ENCODE peak calls at places on chromosomes 3 and 15, in five cellular contexts. K, Z, P, C and Y are unnamed samples.

GRCh38 chr3:12451481-12451880 is 32.8 kb upstream of the TSEN2 start:
- DNase-seq in K (no peak), Z (no peak), C (no peak), P (no peak), Y (no peak)

GRCh38 chr3:141051641-141052569 is 758 bp downstream of the SPSB4 start:
- DNase-seq in K (no peak), P (no peak), Z (no peak), C (peak; percentile 2), Y (no peak)

GRCh38 chr15:58224068-58224467 is 85.9 kb downstream of the AQP9 start:
- DNase-seq in K (no peak), Z (no peak), C (no peak), P (no peak), Y (peak; percentile 41)

GRCh38 chr3:32817561-32818430 is at the start of gene TRIM71:
- DNase-seq in C (no peak), K (no peak), P (no peak), Z (no peak), Y (no peak)

GRCh38 chr15:51004103-51004536 is 90.6 kb downstream of the TNFAIP8L3 start:
- DNase-seq in Z (no peak), K (no peak), P (no peak), C (peak; percentile 57), Y (peak; percentile 54)

GRCh38 chr3:54760226-54760625 is 167.6 kb downstream of the LRTM1 start:
- DNase-seq in Z (no peak), P (no peak), K (no peak), C (peak; percentile 40), Y (no peak)

GRCh38 chr15:29569533-29570092 is 252.7 kb downstream of the TJP1 start:
- DNase-seq in P (no peak), C (no peak), Z (no peak), K (no peak), Y (no peak)

GRCh38 chr3:14725564-14726420 is 50.9 kb downstream of the C3orf20 start:
- DNase-seq in C (peak; percentile 68), K (no peak), P (peak; percentile 41), Z (no peak), Y (peak; percentile 30)

GRCh38 chr3:13058346-13059120 is 14.7 kb downstream of the IQSEC1 start:
- DNase-seq in K (no peak), C (no peak), P (no peak), Z (no peak), Y (no peak)

DNA sequence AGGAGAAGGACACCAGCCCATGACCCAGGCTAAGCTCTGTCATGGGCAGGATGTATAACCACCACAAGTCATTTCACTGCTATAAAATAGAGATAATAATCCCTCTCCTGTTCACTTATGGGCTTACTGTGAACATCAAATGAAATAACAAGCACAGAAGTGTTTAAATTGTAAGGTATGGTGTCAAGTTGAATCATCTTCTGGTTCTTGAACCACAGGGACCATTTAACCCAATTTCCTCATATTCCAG is 44.3 kb upstream of the TLE3 start:
- DNase-seq in P (no peak), C (no peak), Z (no peak), K (no peak), Y (no peak)
- H3K27me3 ChIP-seq in P (no peaks in the 10 kb centered on the region), C (peaks cover 31% of the 10 kb centered on the region), Z (no peaks in the 10 kb centered on the region), K (no peaks in the 10 kb centered on the region), Y (peaks cover 39% of the 10 kb centered on the region)

GRCh38 chr3:45887285-45887684 is 942 bp downstream of the CCR9 start:
- DNase-seq in C (peak; percentile 12), P (no peak), K (no peak), Z (no peak), Y (no peak)
- H3K27me3 ChIP-seq in C (peaks cover 34% of the 10 kb centered on the region), P (no peaks in the 10 kb centered on the region), K (no peaks in the 10 kb centered on the region), Z (peaks cover 7% of the 10 kb centered on the region), Y (peaks cover 12% of the 10 kb centered on the region)

GRCh38 chr15:91113036-91113435 is 13.0 kb downstream of the SV2B start:
- DNase-seq in C (no peak), Z (no peak), P (no peak), K (no peak), Y (no peak)
- H3K27me3 ChIP-seq in C (peaks cover under 1% of the 10 kb centered on the region), Z (no peaks in the 10 kb centered on the region), P (peaks cover 3% of the 10 kb centered on the region), K (peaks cover 46% of the 10 kb centered on the region), Y (peaks cover 2% of the 10 kb centered on the region)

GRCh38 chr3:170636609-170637008 is 50.7 kb upstream of the SLC7A14 start:
- DNase-seq in C (no peak), K (no peak), P (no peak), Z (no peak), Y (no peak)

GRCh38 chr3:170641510-170642236 is 55.8 kb upstream of the SLC7A14 start:
- DNase-seq in Z (no peak), P (no peak), C (peak; percentile 46), K (no peak), Y (no peak)

GRCh38 chr3:170640737-170641171 is 54.9 kb upstream of the SLC7A14 start:
- DNase-seq in K (no peak), Z (no peak), C (no peak), P (no peak), Y (no peak)

GRCh38 chr3:170637321-170637720 is 51.4 kb upstream of the SLC7A14 start:
- DNase-seq in C (no peak), Z (no peak), K (no peak), P (no peak), Y (no peak)

DNA sequence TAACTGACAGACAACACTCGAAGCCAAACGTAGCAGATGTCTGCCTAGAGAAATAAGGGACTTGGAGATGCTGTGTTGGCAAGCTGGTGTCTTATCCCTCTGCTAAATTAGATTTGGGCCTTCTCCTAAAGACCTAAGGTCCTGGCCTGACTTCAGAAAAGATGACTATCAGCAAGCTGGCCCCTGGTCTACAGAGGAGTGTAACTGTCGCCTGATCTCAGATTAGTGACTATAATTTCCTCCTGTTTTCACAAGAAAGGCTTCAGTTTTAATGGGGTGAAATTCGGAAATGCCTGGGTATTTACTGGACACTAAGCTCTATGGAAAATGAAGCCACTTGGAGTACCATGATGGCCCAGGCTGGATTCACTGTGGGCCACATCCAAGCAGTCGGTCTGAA is 53.1 kb upstream of the SLC7A14 start:
- DNase-seq in Z (no peak), K (no peak), P (no peak), C (no peak), Y (no peak)
- H3K27me3 ChIP-seq in Z (no peaks in the 10 kb centered on the region), K (no peaks in the 10 kb centered on the region), P (no peaks in the 10 kb centered on the region), C (peaks cover 3% of the 10 kb centered on the region), Y (no peaks in the 10 kb centered on the region)

GRCh38 chr3:51817375-51817774 is 38.3 kb upstream of the IQCF6 start:
- DNase-seq in Z (no peak), P (no peak), K (no peak), C (no peak), Y (no peak)

GRCh38 chr3:51815614-51816013 is 36.6 kb upstream of the IQCF6 start:
- DNase-seq in C (no peak), P (no peak), Z (no peak), K (no peak), Y (no peak)

GRCh38 chr3:51819151-51819550 is 40.1 kb upstream of the IQCF6 start:
- DNase-seq in Z (no peak), K (no peak), C (no peak), P (no peak), Y (no peak)

GRCh38 chr3:51814034-51814433 is 35.0 kb upstream of the IQCF6 start:
- DNase-seq in K (no peak), P (no peak), Z (no peak), C (no peak), Y (no peak)

DNA sequence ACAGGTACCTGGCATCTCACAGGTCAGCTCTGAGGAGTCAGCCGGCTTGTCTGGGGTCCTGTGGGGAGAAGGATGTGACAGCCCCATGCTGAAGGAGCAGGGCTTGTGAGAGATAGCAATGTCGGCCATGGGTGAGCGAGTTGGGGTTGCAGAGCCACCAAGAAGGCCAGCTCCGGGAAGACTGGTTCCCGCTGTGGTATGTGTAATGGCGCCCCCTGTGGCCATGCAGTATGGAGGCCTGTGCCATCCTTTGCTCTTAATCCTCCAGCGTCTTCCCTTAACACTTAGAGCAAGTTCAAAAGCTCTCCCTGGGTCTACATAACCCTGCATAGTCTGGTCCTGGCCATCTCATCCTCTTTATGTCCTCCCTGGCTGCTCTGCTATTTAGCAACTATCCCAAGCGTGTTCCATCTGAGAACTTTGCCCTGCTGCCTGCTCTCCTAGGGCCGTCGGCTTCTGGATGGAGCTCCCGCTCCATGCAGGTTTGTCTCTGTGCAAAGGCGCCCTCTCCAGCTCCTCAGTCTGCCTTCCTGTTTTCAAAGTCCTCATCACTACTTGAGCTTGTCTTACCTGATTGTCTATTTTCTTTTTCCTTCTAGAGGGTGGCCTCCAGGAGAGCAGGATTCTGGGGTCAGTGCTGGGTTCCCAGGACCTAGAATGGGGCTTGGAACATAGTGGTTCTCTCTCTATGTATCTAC is 40.8 kb upstream of the IQCF6 start:
- DNase-seq in C (no peak), P (no peak), K (no peak), Z (no peak), Y (no peak)
- H3K27me3 ChIP-seq in C (no peaks in the 10 kb centered on the region), P (peaks cover 12% of the 10 kb centered on the region), K (peaks cover 8% of the 10 kb centered on the region), Z (no peaks in the 10 kb centered on the region), Y (peaks cover 23% of the 10 kb centered on the region)

GRCh38 chr3:128463354-128463753 is 3.3 kb downstream of the DNAJB8 start:
- DNase-seq in Z (no peak), C (no peak), P (no peak), K (no peak), Y (no peak)
- H3K27me3 ChIP-seq in Z (no peaks in the 10 kb centered on the region), C (peaks cover 56% of the 10 kb centered on the region), P (no peaks in the 10 kb centered on the region), K (no peaks in the 10 kb centered on the region), Y (peaks cover 54% of the 10 kb centered on the region)

GRCh38 chr3:9030034-9030433 is 66.8 kb upstream of the RAD18 start:
- DNase-seq in P (no peak), Z (no peak), K (no peak), C (no peak), Y (no peak)

GRCh38 chr3:9032236-9032777 is 69.0 kb upstream of the RAD18 start:
- DNase-seq in Z (no peak), P (no peak), C (no peak), K (no peak), Y (no peak)

GRCh38 chr3:9026320-9027040 is 63.2 kb upstream of the RAD18 start:
- DNase-seq in Z (no peak), K (no peak), C (no peak), P (no peak), Y (no peak)

GRCh38 chr3:9024341-9024740 is 61.1 kb upstream of the RAD18 start:
- DNase-seq in K (no peak), P (no peak), C (no peak), Z (no peak), Y (no peak)

DNA sequence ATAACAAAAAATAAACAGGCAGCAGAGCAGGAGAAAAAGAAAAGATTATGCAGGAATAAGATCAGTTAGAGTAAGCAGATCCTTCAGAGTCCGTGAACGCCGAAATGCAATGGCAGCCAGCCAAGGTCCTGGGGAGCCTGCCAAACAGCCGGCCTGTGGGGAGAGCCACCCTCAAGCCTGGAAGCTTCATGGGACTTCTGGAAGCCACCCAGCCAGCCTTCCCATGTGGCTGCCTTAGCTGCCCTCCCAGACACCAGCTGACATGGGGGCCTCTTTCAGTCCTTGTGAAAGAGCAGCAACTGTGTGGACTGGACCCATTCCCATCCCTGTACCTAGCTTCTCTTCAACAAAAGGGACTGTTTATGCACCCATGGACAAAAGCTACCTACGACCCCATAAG is 64.9 kb upstream of the RAD18 start:
- DNase-seq in Z (no peak), P (peak; percentile 76), C (peak; percentile 35), K (no peak), Y (peak; percentile 73)
- H3K27me3 ChIP-seq in Z (no peaks in the 10 kb centered on the region), P (no peaks in the 10 kb centered on the region), C (no peaks in the 10 kb centered on the region), K (no peaks in the 10 kb centered on the region), Y (no peaks in the 10 kb centered on the region)

DNA sequence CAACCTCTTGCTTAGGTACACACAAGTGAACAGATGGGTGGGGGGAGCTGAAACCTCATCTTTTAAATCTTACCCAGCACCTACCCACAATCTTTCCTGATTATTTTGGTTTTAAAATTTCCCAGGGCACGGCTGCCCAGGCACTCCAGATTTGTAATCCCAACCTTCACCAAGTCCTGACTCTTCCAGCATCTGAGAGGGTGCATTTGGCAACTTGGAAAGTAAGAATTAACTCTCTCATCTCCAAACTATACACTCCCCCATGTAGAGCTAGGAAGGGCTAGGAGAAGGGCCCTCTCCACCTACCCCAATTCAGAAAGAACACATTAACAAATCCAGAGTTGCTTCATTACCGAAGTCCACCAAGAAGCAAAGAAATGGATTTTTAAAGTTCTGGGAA is 41.7 kb upstream of the PRICKLE2 start:
- DNase-seq in C (no peak), Z (no peak), P (no peak), K (no peak), Y (no peak)
- H3K27me3 ChIP-seq in C (no peaks in the 10 kb centered on the region), Z (no peaks in the 10 kb centered on the region), P (peaks cover 18% of the 10 kb centered on the region), K (peaks cover 5% of the 10 kb centered on the region), Y (no peaks in the 10 kb centered on the region)